ENCODE peak calls at places on chromosome 9, in nine cellular contexts. E is HCT116, V is breast epithelium, F is K562, S is transverse colon, U is upper lobe of left lung, R is endothelial cell of umbilical vein, Y is GM12878, Z is stomach. G is an unnamed sample.
A peak's percentile ranks its signal among the peaks of the same experiment; 100 is the strongest.

GRCh38 chr9:128688501-128689292 is at the start of gene SET:
- DNase-seq in R (peak; percentile 94), E (peak; percentile 77), V (peak; percentile 88), Z (peak; percentile 96), S (peak; percentile 96), F (peak; percentile 100), U (peak; percentile 99), Y (peak; percentile 73), G (peak; percentile 93)

GRCh38 chr9:21624675-21625477 is 142.8 kb upstream of the IFNE start:
- DNase-seq in E (no peak), V (no peak), Y (no peak), F (no peak), Z (no peak), R (peak; percentile 74), S (no peak), U (no peak), G (no peak)

GRCh38 chr9:77649109-77649812 is 1.1 kb upstream of the GNA14 start:
- DNase-seq in V (no peak), U (no peak), Y (no peak), S (no peak), F (no peak), R (peak; percentile 41), Z (no peak), E (peak; percentile 10), G (no peak)

GRCh38 chr9:18122156-18122555 is 351.8 kb upstream of the ADAMTSL1 start:
- DNase-seq in Y (no peak), V (no peak), S (no peak), E (no peak), Z (no peak), F (no peak), R (peak; percentile 26), U (no peak), G (no peak)

GRCh38 chr9:124708070-124708469 is 63.0 kb downstream of the NR6A1 start:
- DNase-seq in R (no peak), S (peak; percentile 65), E (no peak), Z (no peak), Y (no peak), F (no peak), V (no peak), U (no peak), G (no peak)

GRCh38 chr9:18072967-18073366 is 401.0 kb upstream of the ADAMTSL1 start:
- DNase-seq in V (no peak), S (no peak), Y (no peak), Z (no peak), U (no peak), R (no peak), F (no peak), E (no peak), G (no peak)

GRCh38 chr9:128550770-128551651 is 1.4 kb upstream of the SPTAN1 start:
- DNase-seq in U (no peak), E (no peak), S (no peak), Z (no peak), Y (no peak), V (no peak), F (no peak), R (peak; percentile 50), G (no peak)

GRCh38 chr9:122695696-122696095 is 20.8 kb downstream of the OR1L3 start:
- DNase-seq in S (no peak), Y (no peak), R (no peak), V (no peak), F (no peak), U (no peak), Z (no peak), E (no peak), G (no peak)

GRCh38 chr9:36051317-36051716 is 14.6 kb downstream of the RECK start:
- DNase-seq in V (no peak), Y (no peak), E (no peak), Z (no peak), U (no peak), R (no peak), S (no peak), F (no peak), G (no peak)

GRCh38 chr9:36969216-36969771 is 64.8 kb downstream of the PAX5 start:
- DNase-seq in Z (no peak), Y (no peak), U (no peak), V (no peak), F (no peak), R (no peak), S (no peak), E (no peak), G (no peak)

GRCh38 chr9:74006935-74007334 is 490.2 kb upstream of the RORB start:
- DNase-seq in E (no peak), R (no peak), Z (no peak), F (no peak), V (no peak), U (no peak), Y (no peak), S (no peak), G (no peak)

GRCh38 chr9:88628811-88629210 is 93.8 kb downstream of the NXNL2 start:
- DNase-seq in V (no peak), U (no peak), E (no peak), F (no peak), S (no peak), Z (no peak), Y (no peak), R (no peak), G (no peak)

GRCh38 chr9:88623698-88624097 is 88.7 kb downstream of the NXNL2 start:
- DNase-seq in U (no peak), V (no peak), E (no peak), Y (no peak), R (no peak), S (no peak), F (no peak), Z (no peak), G (no peak)

DNA sequence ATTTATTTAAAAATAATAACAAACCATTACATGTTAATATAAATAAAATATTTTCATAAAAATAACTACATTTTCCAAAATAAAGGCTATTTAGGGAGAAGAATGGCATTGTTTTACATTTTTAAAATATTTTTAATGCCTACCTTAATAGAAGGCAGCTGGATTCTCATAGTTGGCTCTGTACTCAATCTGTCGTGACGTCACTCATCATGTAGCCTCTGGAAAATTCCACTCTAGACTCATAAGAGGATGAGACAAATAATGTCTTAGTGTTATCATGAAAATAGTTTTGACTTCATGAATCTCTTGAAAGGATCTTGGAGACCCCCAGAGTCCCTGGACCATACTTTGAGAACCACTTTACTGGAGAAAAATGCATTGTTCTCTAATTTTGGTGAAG is 93.1 kb downstream of the NXNL2 start:
- DNase-seq in S (no peak), E (no peak), R (no peak), Y (no peak), F (no peak), U (no peak), V (no peak), Z (no peak), G (no peak)
- TF ChIP-seq POLR2AphosphoS5 in S (no peak), E (no peak), R (no peak), Y (no peak), F (no peak), U (no peak), V (no peak), Z (no peak), G (no peak)

DNA sequence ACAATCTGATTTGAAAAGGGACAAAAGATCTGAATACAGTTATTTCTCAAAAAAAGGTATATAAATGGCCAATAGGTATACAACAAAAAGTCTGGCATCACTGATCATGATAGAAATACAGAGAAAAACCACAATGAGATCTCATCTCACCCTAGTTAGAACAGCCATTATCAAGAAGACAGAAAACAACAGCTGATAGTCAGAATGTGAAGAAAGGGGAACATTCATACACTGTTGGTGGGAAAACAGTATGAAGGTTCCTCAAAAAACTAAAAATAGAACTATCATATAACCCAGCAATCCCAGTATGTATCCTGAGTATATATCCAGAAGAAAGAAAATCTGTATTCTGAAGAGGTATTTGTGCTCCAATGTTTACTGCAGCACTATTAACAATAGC is 75.7 kb upstream of the OR2K2 start:
- DNase-seq in U (no peak), Z (no peak), R (no peak), V (no peak), F (no peak), S (no peak), Y (no peak), E (no peak), G (no peak)
- H3K9me3 ChIP-seq in U (peaks cover 10% of the 10 kb centered on the region), Z (peaks cover 11% of the 10 kb centered on the region), R (no peaks in the 10 kb centered on the region), V (peaks cover 21% of the 10 kb centered on the region), F (peaks cover 3% of the 10 kb centered on the region), S (peaks cover 13% of the 10 kb centered on the region), Y (peaks cover 12% of the 10 kb centered on the region), E (peaks cover under 1% of the 10 kb centered on the region), G (no peaks in the 10 kb centered on the region)

DNA sequence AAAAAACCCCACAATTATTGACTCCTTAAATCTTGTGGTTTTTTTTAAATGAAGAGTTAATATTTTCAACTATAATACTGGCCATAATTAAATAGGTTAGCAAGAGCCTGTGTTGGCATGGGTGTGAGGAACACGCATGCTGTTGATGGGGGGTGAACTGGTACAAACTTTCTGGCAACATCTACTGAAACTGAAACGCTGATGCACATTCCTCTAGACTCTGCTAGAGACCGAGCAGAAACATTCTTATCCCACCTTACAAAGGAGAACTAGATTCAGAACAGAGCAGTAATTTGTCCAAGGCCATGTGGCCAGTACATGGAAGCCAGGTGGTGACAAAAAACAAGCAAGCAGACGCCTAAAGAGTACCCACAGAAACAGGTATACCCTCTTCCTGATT is 2.4 kb downstream of the BICD2 start:
- DNase-seq in Y (no peak), Z (no peak), R (no peak), S (no peak), U (no peak), V (no peak), F (no peak), E (no peak), G (no peak)
- H3K27ac ChIP-seq in Y (no peak overlapping the region), Z (no peak overlapping the region), R (no peak overlapping the region), S (no peak overlapping the region), U (peak overlapping the region; percentile 100), V (no peak overlapping the region), F (no peak overlapping the region), E (no peak overlapping the region), G (no peak overlapping the region)

GRCh38 chr9:136686794-136687711 is at the start of gene AGPAT2:
- DNase-seq in U (peak; percentile 96), Z (peak; percentile 90), F (peak; percentile 99), Y (no peak), E (peak; percentile 28), V (peak; percentile 79), R (peak; percentile 43), S (peak; percentile 92), G (peak; percentile 76)
- TF ChIP-seq POLR2AphosphoS5 in U (peak; percentile 68), Z (no peak), F (peak; percentile 64), Y (peak; percentile 44), E (peak; percentile 93), V (peak; percentile 40), R (peak; percentile 72), S (peak; percentile 11), G (no peak)

DNA sequence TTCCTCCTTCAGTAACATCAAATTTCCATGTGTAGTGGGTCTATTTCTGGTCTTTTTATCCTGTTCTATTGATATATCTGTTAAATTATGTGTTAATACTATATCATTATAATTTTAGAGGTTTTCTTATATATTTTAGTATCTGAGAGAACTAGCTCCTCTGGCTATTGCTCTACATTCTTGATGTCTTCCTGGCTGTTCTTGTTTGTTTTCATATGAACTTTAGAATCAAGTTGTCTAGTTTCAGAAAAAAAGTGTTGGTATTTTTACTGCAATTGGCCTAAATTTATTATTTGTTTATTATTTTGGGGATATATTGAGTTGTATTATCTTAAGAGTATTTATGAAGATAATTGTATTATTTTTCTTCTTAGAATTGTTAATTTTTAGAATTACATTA is 128.0 kb upstream of the ZNF618 start:
- DNase-seq in S (no peak), Y (no peak), Z (no peak), R (no peak), F (no peak), U (no peak), E (no peak), V (no peak), G (no peak)
- H3K9me3 ChIP-seq in S (no peaks in the 10 kb centered on the region), Y (no peaks in the 10 kb centered on the region), Z (peaks cover 20% of the 10 kb centered on the region), R (no peaks in the 10 kb centered on the region), F (no peaks in the 10 kb centered on the region), U (peaks cover 10% of the 10 kb centered on the region), E (peaks cover 3% of the 10 kb centered on the region), V (peaks cover 21% of the 10 kb centered on the region), G (no peaks in the 10 kb centered on the region)